ENCODE peak calls at places on chromosomes 12 and 14, in ten cellular contexts. C, F, H, M, Y, B, Q, X, T and R are unnamed samples.

GRCh38 chr14:55438066-55438683 is 2.2 kb downstream of the TBPL2 start:
- DNase-seq in C (peak), F (no peak), H (no peak), M (no peak), Y (no peak), B (no peak), Q (peak), X (peak), T (peak), R (peak)

GRCh38 chr12:117134059-117134458 is 34.8 kb upstream of the TESC start:
- DNase-seq in C (no peak), F (no peak), H (no peak), M (no peak), Y (no peak), B (no peak), Q (no peak), X (no peak), T (no peak), R (no peak)

GRCh38 chr12:65948320-65949008 is 124.2 kb downstream of the HMGA2 start:
- DNase-seq in C (peak), F (peak), H (peak), M (no peak), Y (no peak), B (peak), Q (peak), X (peak), T (peak), R (no peak)

GRCh38 chr14:101869217-101869616 is 95.2 kb upstream of the DYNC1H1 start:
- DNase-seq in C (no peak), F (no peak), H (no peak), M (no peak), Y (no peak), B (no peak), Q (no peak), X (no peak), T (no peak), R (no peak)

GRCh38 chr12:55820679-55821078 is 2.8 kb downstream of the ORMDL2 start:
- DNase-seq in C (peak), F (no peak), H (no peak), M (no peak), Y (no peak), B (no peak), Q (no peak), X (no peak), T (no peak), R (no peak)

GRCh38 chr12:99767809-99768208 is 120.3 kb downstream of the GARIN6 start:
- DNase-seq in C (peak), F (no peak), H (no peak), M (no peak), Y (no peak), B (no peak), Q (no peak), X (peak), T (peak), R (no peak)

GRCh38 chr12:82835217-82835616 is 148.5 kb downstream of the TMTC2 start:
- DNase-seq in C (no peak), F (no peak), H (no peak), M (no peak), Y (no peak), B (no peak), Q (no peak), X (peak), T (no peak), R (no peak)

GRCh38 chr14:73661872-73662271 is 17.1 kb downstream of the DNAL1 start:
- DNase-seq in C (no peak), F (no peak), H (no peak), M (no peak), Y (no peak), B (no peak), Q (no peak), X (peak), T (no peak), R (no peak)

GRCh38 chr14:23300687-23301223 is 1.9 kb downstream of the PPP1R3E start:
- DNase-seq in C (no peak), F (peak), H (peak), M (no peak), Y (peak), B (peak), Q (no peak), X (peak), T (no peak), R (no peak)

GRCh38 chr14:23299986-23300686 is 2.5 kb downstream of the PPP1R3E start:
- DNase-seq in C (no peak), F (no peak), H (no peak), M (no peak), Y (peak), B (no peak), Q (no peak), X (no peak), T (no peak), R (no peak)

GRCh38 chr14:23299186-23299521 is 3.5 kb downstream of the PPP1R3E start:
- DNase-seq in C (no peak), F (no peak), H (no peak), M (no peak), Y (peak), B (no peak), Q (no peak), X (no peak), T (no peak), R (no peak)

GRCh38 chr14:23297878-23298277 is 4.8 kb downstream of the PPP1R3E start:
- DNase-seq in C (no peak), F (no peak), H (no peak), M (no peak), Y (peak), B (no peak), Q (no peak), X (no peak), T (no peak), R (no peak)

GRCh38 chr14:23299558-23299957 is 3.1 kb downstream of the PPP1R3E start:
- DNase-seq in C (peak), F (no peak), H (no peak), M (no peak), Y (peak), B (no peak), Q (no peak), X (peak), T (no peak), R (no peak)
- TF ChIP-seq CTCF in C (peak), F (no peak), H (no peak), M (peak), Y (no peak), B (peak), Q (peak), X (peak), T (peak), R (no peak)

GRCh38 chr14:92093320-92093719 is 13.1 kb downstream of the ATXN3 start:
- DNase-seq in C (peak), F (no peak), H (no peak), M (no peak), Y (no peak), B (no peak), Q (no peak), X (no peak), T (no peak), R (no peak)
- TF ChIP-seq CTCF in C (peak), F (no peak), H (no peak), M (no peak), Y (no peak), B (peak), Q (peak), X (peak), T (no peak), R (no peak)

GRCh38 chr14:52071675-52072074 is 2.8 kb upstream of the NID2 start:
- DNase-seq in C (no peak), F (no peak), H (no peak), M (no peak), Y (no peak), B (no peak), Q (no peak), X (peak), T (no peak), R (no peak)
- TF ChIP-seq CTCF in C (peak), F (no peak), H (no peak), M (no peak), Y (peak), B (peak), Q (peak), X (peak), T (no peak), R (no peak)

GRCh38 chr12:67633708-67634107 is 14.8 kb upstream of the DYRK2 start:
- DNase-seq in C (no peak), F (no peak), H (no peak), M (no peak), Y (no peak), B (peak), Q (no peak), X (no peak), T (no peak), R (no peak)
- TF ChIP-seq CTCF in C (no peak), F (no peak), H (no peak), M (no peak), Y (no peak), B (no peak), Q (no peak), X (no peak), T (no peak), R (no peak)

DNA sequence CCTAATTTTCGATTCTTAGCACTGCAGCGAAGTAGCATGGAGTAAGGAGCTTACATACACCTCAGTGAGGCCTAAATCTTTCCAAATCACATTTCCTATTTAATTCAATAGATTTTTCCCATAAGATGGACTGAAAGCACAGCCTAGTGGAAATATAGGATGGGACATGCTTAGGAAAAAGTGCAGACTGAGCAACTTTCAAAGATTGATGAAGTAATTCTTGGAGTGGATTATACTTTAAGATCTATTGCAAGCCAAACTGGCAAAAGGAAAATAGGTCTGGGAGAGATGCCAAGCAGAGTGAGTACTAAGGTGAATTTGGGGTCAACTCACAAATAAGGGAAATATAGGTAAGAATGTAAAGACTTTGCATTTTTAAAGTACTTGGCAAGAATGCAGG is 170.3 kb upstream of the FOXG1 start:
- DNase-seq in C (peak), F (no peak), H (no peak), M (no peak), Y (no peak), B (no peak), Q (peak), X (no peak), T (peak), R (no peak)
- TF ChIP-seq CTCF in C (no peak), F (no peak), H (no peak), M (no peak), Y (no peak), B (no peak), Q (peak), X (no peak), T (no peak), R (no peak)